ENCODE peak calls at places on chromosomes 12 and 14, in five cellular contexts. One of them, this sample, is unnamed.

GRCh38 chr14:96146131-96146771 is 58.4 kb upstream of the BDKRB2 start:
- ATAC-seq in left cardiac atrium: peak; percentile 88
- ATAC-seq in right cardiac atrium: peak; percentile 51
- ATAC-seq in upper lobe of left lung: peak; percentile 81
- ATAC-seq in omental fat pad: peak; percentile 88
- ATAC-seq in this sample: no peak

GRCh38 chr12:62533755-62534107 is 67.1 kb downstream of the MON2 start:
- ATAC-seq in left cardiac atrium: no peak
- ATAC-seq in right cardiac atrium: no peak
- ATAC-seq in omental fat pad: no peak
- ATAC-seq in upper lobe of left lung: no peak
- ATAC-seq in this sample: no peak

GRCh38 chr12:119372540-119372939 is 38.0 kb downstream of the CCDC60 start:
- ATAC-seq in right cardiac atrium: peak; percentile 89
- ATAC-seq in left cardiac atrium: peak; percentile 94
- ATAC-seq in upper lobe of left lung: no peak
- ATAC-seq in omental fat pad: no peak
- ATAC-seq in this sample: no peak

GRCh38 chr14:90383126-90383730 is 13.6 kb upstream of the CALM1 start:
- ATAC-seq in left cardiac atrium: peak; percentile 93
- ATAC-seq in upper lobe of left lung: peak; percentile 99
- ATAC-seq in right cardiac atrium: peak; percentile 97
- ATAC-seq in omental fat pad: peak; percentile 99
- ATAC-seq in this sample: peak; percentile 96

GRCh38 chr14:68562911-68563255 is 230.0 kb downstream of the ZFP36L1 start:
- ATAC-seq in omental fat pad: no peak
- ATAC-seq in right cardiac atrium: no peak
- ATAC-seq in upper lobe of left lung: no peak
- ATAC-seq in left cardiac atrium: no peak
- ATAC-seq in this sample: no peak

GRCh38 chr12:44847888-44848770 is 28.0 kb downstream of the NELL2 start:
- ATAC-seq in omental fat pad: no peak
- ATAC-seq in right cardiac atrium: no peak
- ATAC-seq in left cardiac atrium: peak; percentile 59
- ATAC-seq in upper lobe of left lung: peak; percentile 15
- ATAC-seq in this sample: peak; percentile 85

GRCh38 chr12:46131729-46132128 is 137.1 kb downstream of the SLC38A1 start:
- ATAC-seq in left cardiac atrium: peak; percentile 61
- ATAC-seq in upper lobe of left lung: no peak
- ATAC-seq in omental fat pad: no peak
- ATAC-seq in right cardiac atrium: no peak
- ATAC-seq in this sample: no peak

GRCh38 chr12:119938049-119938667 is 50.9 kb upstream of the BICDL1 start:
- ATAC-seq in omental fat pad: no peak
- ATAC-seq in left cardiac atrium: no peak
- ATAC-seq in right cardiac atrium: peak; percentile 41
- ATAC-seq in upper lobe of left lung: peak; percentile 76
- ATAC-seq in this sample: peak; percentile 53

GRCh38 chr14:51821822-51822221 is 38.6 kb upstream of the GNG2 start:
- ATAC-seq in left cardiac atrium: no peak
- ATAC-seq in upper lobe of left lung: no peak
- ATAC-seq in right cardiac atrium: no peak
- ATAC-seq in omental fat pad: no peak
- ATAC-seq in this sample: no peak

GRCh38 chr14:49770212-49770817 is 2.4 kb downstream of the KLHDC2 start:
- ATAC-seq in upper lobe of left lung: peak; percentile 24
- ATAC-seq in left cardiac atrium: no peak
- ATAC-seq in omental fat pad: no peak
- ATAC-seq in right cardiac atrium: no peak
- ATAC-seq in this sample: no peak

GRCh38 chr12:46404733-46405132 is 32.2 kb upstream of the SLC38A2 start:
- ATAC-seq in right cardiac atrium: no peak
- ATAC-seq in left cardiac atrium: no peak
- ATAC-seq in upper lobe of left lung: no peak
- ATAC-seq in omental fat pad: no peak
- ATAC-seq in this sample: no peak

GRCh38 chr12:97465012-97465345 is 2.4 kb downstream of the RMST start:
- ATAC-seq in upper lobe of left lung: no peak
- ATAC-seq in omental fat pad: no peak
- ATAC-seq in right cardiac atrium: no peak
- ATAC-seq in left cardiac atrium: no peak
- ATAC-seq in this sample: no peak

GRCh38 chr14:74927225-74927624 is 4.2 kb upstream of the RPS6KL1 start:
- ATAC-seq in left cardiac atrium: no peak
- ATAC-seq in upper lobe of left lung: no peak
- ATAC-seq in omental fat pad: no peak
- ATAC-seq in right cardiac atrium: no peak
- ATAC-seq in this sample: no peak

GRCh38 chr12:99649551-99649950 is 2.0 kb downstream of the GARIN6 start:
- ATAC-seq in upper lobe of left lung: no peak
- ATAC-seq in left cardiac atrium: no peak
- ATAC-seq in right cardiac atrium: no peak
- ATAC-seq in omental fat pad: no peak
- ATAC-seq in this sample: peak; percentile 31

GRCh38 chr14:27668531-27668930 is 1070.7 kb upstream of the NOVA1 start:
- ATAC-seq in upper lobe of left lung: no peak
- ATAC-seq in left cardiac atrium: no peak
- ATAC-seq in right cardiac atrium: no peak
- ATAC-seq in omental fat pad: no peak
- ATAC-seq in this sample: no peak

GRCh38 chr14:96160913-96161310 is 43.7 kb upstream of the BDKRB2 start:
- ATAC-seq in upper lobe of left lung: peak; percentile 27
- ATAC-seq in right cardiac atrium: no peak
- ATAC-seq in left cardiac atrium: no peak
- ATAC-seq in omental fat pad: no peak
- ATAC-seq in this sample: peak; percentile 35

GRCh38 chr12:106704081-106704480 is 70.4 kb upstream of the RIC8B start:
- ATAC-seq in omental fat pad: no peak
- ATAC-seq in upper lobe of left lung: no peak
- ATAC-seq in right cardiac atrium: no peak
- ATAC-seq in left cardiac atrium: peak; percentile 88
- ATAC-seq in this sample: no peak

GRCh38 chr12:50221228-50222008 is 54.2 kb upstream of the CERS5 start:
- ATAC-seq in upper lobe of left lung: no peak
- ATAC-seq in omental fat pad: peak; percentile 62
- ATAC-seq in left cardiac atrium: peak; percentile 59
- ATAC-seq in right cardiac atrium: peak; percentile 75
- ATAC-seq in this sample: no peak

GRCh38 chr14:72633551-72633950 is 260.4 kb downstream of the DPF3 start:
- ATAC-seq in left cardiac atrium: peak; percentile 77
- ATAC-seq in upper lobe of left lung: no peak
- ATAC-seq in omental fat pad: no peak
- ATAC-seq in right cardiac atrium: peak; percentile 57
- ATAC-seq in this sample: no peak

GRCh38 chr12:12521923-12522322 is 40.7 kb downstream of the DUSP16 start:
- ATAC-seq in right cardiac atrium: no peak
- ATAC-seq in left cardiac atrium: no peak
- ATAC-seq in upper lobe of left lung: no peak
- ATAC-seq in omental fat pad: no peak
- ATAC-seq in this sample: no peak

GRCh38 chr14:71248204-71248603 is 340.9 kb downstream of the PCNX1 start:
- ATAC-seq in left cardiac atrium: no peak
- ATAC-seq in right cardiac atrium: no peak
- ATAC-seq in omental fat pad: peak; percentile 82
- ATAC-seq in upper lobe of left lung: no peak
- ATAC-seq in this sample: no peak

GRCh38 chr12:14795028-14795448 is 8.2 kb downstream of the WBP11 start:
- ATAC-seq in upper lobe of left lung: no peak
- ATAC-seq in omental fat pad: no peak
- ATAC-seq in right cardiac atrium: peak; percentile 74
- ATAC-seq in left cardiac atrium: peak; percentile 34
- ATAC-seq in this sample: peak; percentile 51

GRCh38 chr14:61471297-61471980 is 150.1 kb downstream of the PRKCH start:
- ATAC-seq in omental fat pad: no peak
- ATAC-seq in upper lobe of left lung: no peak
- ATAC-seq in right cardiac atrium: no peak
- ATAC-seq in left cardiac atrium: peak; percentile 36
- ATAC-seq in this sample: peak; percentile 53

GRCh38 chr12:24955389-24955788 is 6.5 kb upstream of the BCAT1 start:
- ATAC-seq in right cardiac atrium: no peak
- ATAC-seq in upper lobe of left lung: no peak
- ATAC-seq in left cardiac atrium: no peak
- ATAC-seq in omental fat pad: no peak
- ATAC-seq in this sample: peak; percentile 54

GRCh38 chr12:21677622-21678277 is 20.1 kb upstream of the LDHB start:
- ATAC-seq in upper lobe of left lung: no peak
- ATAC-seq in omental fat pad: no peak
- ATAC-seq in right cardiac atrium: no peak
- ATAC-seq in left cardiac atrium: no peak
- ATAC-seq in this sample: no peak

GRCh38 chr12:30909088-30909688 is 17.4 kb upstream of the TSPAN11 start:
- ATAC-seq in left cardiac atrium: no peak
- ATAC-seq in omental fat pad: no peak
- ATAC-seq in right cardiac atrium: no peak
- ATAC-seq in upper lobe of left lung: no peak
- ATAC-seq in this sample: no peak

GRCh38 chr14:49594347-49595089 is 4.2 kb upstream of the LRR1 start:
- ATAC-seq in omental fat pad: no peak
- ATAC-seq in right cardiac atrium: peak; percentile 35
- ATAC-seq in left cardiac atrium: peak; percentile 18
- ATAC-seq in upper lobe of left lung: no peak
- ATAC-seq in this sample: no peak

GRCh38 chr14:75042040-75042439 is 9.2 kb downstream of the MLH3 start:
- ATAC-seq in upper lobe of left lung: no peak
- ATAC-seq in left cardiac atrium: no peak
- ATAC-seq in right cardiac atrium: no peak
- ATAC-seq in omental fat pad: no peak
- ATAC-seq in this sample: peak; percentile 57

GRCh38 chr12:126436041-126436440 is 1370.8 kb downstream of the AACS start:
- ATAC-seq in omental fat pad: no peak
- ATAC-seq in left cardiac atrium: no peak
- ATAC-seq in right cardiac atrium: no peak
- ATAC-seq in upper lobe of left lung: no peak
- ATAC-seq in this sample: no peak

GRCh38 chr14:67464377-67464776 is 24.1 kb downstream of the TMEM229B start:
- ATAC-seq in omental fat pad: no peak
- ATAC-seq in upper lobe of left lung: no peak
- ATAC-seq in right cardiac atrium: no peak
- ATAC-seq in left cardiac atrium: no peak
- ATAC-seq in this sample: no peak

GRCh38 chr12:103833095-103833777 is 7.8 kb downstream of the NT5DC3 start:
- ATAC-seq in upper lobe of left lung: no peak
- ATAC-seq in left cardiac atrium: no peak
- ATAC-seq in right cardiac atrium: no peak
- ATAC-seq in omental fat pad: no peak
- ATAC-seq in this sample: no peak

GRCh38 chr14:85572845-85573244 is 42.9 kb downstream of the FLRT2 start:
- ATAC-seq in right cardiac atrium: no peak
- ATAC-seq in upper lobe of left lung: no peak
- ATAC-seq in omental fat pad: peak; percentile 63
- ATAC-seq in left cardiac atrium: no peak
- ATAC-seq in this sample: no peak

GRCh38 chr12:56760460-56760859 is 2.7 kb upstream of the HSD17B6 start:
- ATAC-seq in left cardiac atrium: no peak
- ATAC-seq in right cardiac atrium: no peak
- ATAC-seq in upper lobe of left lung: no peak
- ATAC-seq in omental fat pad: no peak
- ATAC-seq in this sample: no peak

GRCh38 chr12:46763230-46763629 is 62.6 kb downstream of the SLC38A4 start:
- ATAC-seq in left cardiac atrium: no peak
- ATAC-seq in right cardiac atrium: no peak
- ATAC-seq in omental fat pad: no peak
- ATAC-seq in upper lobe of left lung: no peak
- ATAC-seq in this sample: peak; percentile 62

GRCh38 chr14:76257111-76257803 is 105.5 kb downstream of the GPATCH2L start:
- ATAC-seq in omental fat pad: no peak
- ATAC-seq in right cardiac atrium: peak; percentile 80
- ATAC-seq in upper lobe of left lung: no peak
- ATAC-seq in left cardiac atrium: peak; percentile 68
- ATAC-seq in this sample: no peak

GRCh38 chr14:61328629-61329262 is 7.4 kb downstream of the PRKCH start:
- ATAC-seq in left cardiac atrium: no peak
- ATAC-seq in right cardiac atrium: peak; percentile 70
- ATAC-seq in omental fat pad: no peak
- ATAC-seq in upper lobe of left lung: no peak
- ATAC-seq in this sample: no peak

GRCh38 chr12:130920119-130920703 is 33.5 kb upstream of the ADGRD1 start:
- ATAC-seq in right cardiac atrium: peak; percentile 73
- ATAC-seq in left cardiac atrium: no peak
- ATAC-seq in upper lobe of left lung: no peak
- ATAC-seq in omental fat pad: peak; percentile 2
- ATAC-seq in this sample: no peak